ENCODE peak calls at places on chromosome X, in nine cellular contexts. N is esophagus squamous epithelium, Q is lower leg skin, R is H1, O is Peyer's patch, Y is breast epithelium, L is suprapubic skin, B is esophagus muscularis mucosa, A is sigmoid colon. H is an unnamed sample.

GRCh38 chrX:64642482-64642881 is 247.2 kb upstream of the MTMR8 start:
- DNase-seq in O (no peak), Q (no peak), R (no peak), A (no peak), B (no peak), L (no peak), N (no peak), Y (no peak), H (no peak)

GRCh38 chrX:45379186-45379585 is 178.5 kb upstream of the DIPK2B start:
- DNase-seq in R (no peak), B (no peak), Y (no peak), N (no peak), Q (no peak), A (no peak), L (no peak), O (no peak), H (no peak)

GRCh38 chrX:112147206-112147605 is 64.6 kb upstream of the TRPC5 start:
- DNase-seq in R (no peak), A (no peak), L (no peak), N (no peak), Q (no peak), Y (no peak), B (no peak), O (no peak), H (no peak)

GRCh38 chrX:88735835-88736234 is 11.2 kb upstream of the CPXCR1 start:
- DNase-seq in Q (no peak), A (no peak), Y (no peak), O (no peak), N (no peak), L (no peak), B (no peak), R (no peak), H (no peak)

GRCh38 chrX:109600114-109600710 is 24.8 kb downstream of the KCNE5 start:
- DNase-seq in Q (no peak), N (no peak), L (no peak), A (no peak), B (no peak), O (no peak), Y (no peak), R (no peak), H (no peak)

GRCh38 chrX:108139303-108139702 is 47.7 kb downstream of the ATG4A start:
- DNase-seq in L (no peak), Q (no peak), B (no peak), A (no peak), Y (no peak), N (no peak), R (no peak), O (no peak), H (peak; percentile 19)

GRCh38 chrX:20315140-20315539 is 48.4 kb upstream of the RPS6KA3 start:
- DNase-seq in A (no peak), L (no peak), R (no peak), O (no peak), Q (no peak), Y (no peak), B (no peak), N (no peak), H (no peak)

GRCh38 chrX:155148724-155149537 is 67.3 kb upstream of the VBP1 start:
- DNase-seq in L (no peak), N (no peak), Q (no peak), O (no peak), B (no peak), R (no peak), Y (no peak), A (no peak), H (peak; percentile 49)

GRCh38 chrX:150184487-150184886 is 178.6 kb upstream of the MAMLD1 start:
- DNase-seq in N (no peak), O (no peak), Y (no peak), A (no peak), Q (no peak), R (no peak), B (peak; percentile 34), L (no peak), H (no peak)

GRCh38 chrX:1262369-1262768 is 6.2 kb upstream of the CSF2RA start:
- DNase-seq in L (no peak), N (no peak), R (no peak), A (no peak), Q (no peak), Y (no peak), B (no peak), O (no peak), H (no peak)

GRCh38 chrX:9785944-9786741 is at the start of gene SHROOM2:
- DNase-seq in Q (no peak), O (no peak), A (no peak), N (no peak), B (no peak), L (no peak), R (no peak), Y (no peak), H (no peak)

GRCh38 chrX:1576201-1577101 is 15.0 kb upstream of the AKAP17A start:
- DNase-seq in R (no peak), A (no peak), Q (no peak), O (no peak), L (no peak), Y (no peak), B (peak; percentile 81), N (no peak), H (no peak)

DNA sequence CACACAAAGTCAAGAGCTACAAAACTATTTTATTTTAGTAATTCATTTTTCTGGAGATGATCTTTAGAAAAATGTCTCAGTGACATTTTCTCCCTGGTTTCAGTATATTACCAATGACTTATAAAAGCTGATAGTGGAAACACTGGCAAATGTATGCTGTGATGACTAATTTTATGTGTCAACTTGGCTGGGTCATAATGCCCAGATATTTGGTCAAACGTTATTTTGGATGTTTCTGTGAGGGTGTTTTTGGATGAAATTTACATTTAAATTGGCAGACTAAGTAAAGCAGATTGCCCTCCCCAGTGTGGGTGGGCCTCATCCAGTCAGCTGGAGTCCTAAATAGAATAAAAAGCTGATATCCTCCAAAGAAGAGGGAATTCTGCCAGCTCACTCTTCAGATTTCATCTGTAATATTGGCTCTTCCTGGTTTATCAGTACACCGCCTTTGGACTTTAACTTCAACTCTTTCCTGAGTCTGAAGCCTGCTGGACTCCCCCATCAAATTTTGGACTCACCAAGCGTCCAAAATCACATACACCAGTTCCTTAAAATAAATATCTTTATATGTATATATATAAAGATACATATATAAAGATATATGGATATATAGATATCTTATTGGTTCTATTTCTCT is 31.2 kb upstream of the RAB40A start:
- DNase-seq in R (no peak), A (no peak), N (no peak), O (no peak), L (no peak), B (no peak), Q (no peak), Y (no peak), H (no peak)
- TF ChIP-seq POLR2A in R (no peak), A (no peak), N (no peak), O (no peak), L (no peak), B (no peak), Q (no peak), Y (no peak), H (no peak)

GRCh38 chrX:91434351-91435168 is at the start of gene PABPC5:
- DNase-seq in L (peak; percentile 80), N (no peak), B (no peak), R (peak; percentile 38), Q (peak; percentile 57), A (peak; percentile 93), O (peak; percentile 23), Y (peak; percentile 61), H (no peak)
- TF ChIP-seq POLR2A in L (no peak), N (no peak), B (peak; percentile 40), R (peak; percentile 34), Q (no peak), A (peak; percentile 64), O (no peak), Y (no peak), H (no peak)

GRCh38 chrX:47199286-47199685 is 5.7 kb downstream of the UBA1 start:
- DNase-seq in L (no peak), Q (no peak), B (no peak), A (no peak), Y (no peak), R (no peak), O (no peak), N (no peak), H (no peak)
- TF ChIP-seq POLR2A in L (no peak), Q (no peak), B (no peak), A (no peak), Y (no peak), R (no peak), O (no peak), N (no peak), H (no peak)

DNA sequence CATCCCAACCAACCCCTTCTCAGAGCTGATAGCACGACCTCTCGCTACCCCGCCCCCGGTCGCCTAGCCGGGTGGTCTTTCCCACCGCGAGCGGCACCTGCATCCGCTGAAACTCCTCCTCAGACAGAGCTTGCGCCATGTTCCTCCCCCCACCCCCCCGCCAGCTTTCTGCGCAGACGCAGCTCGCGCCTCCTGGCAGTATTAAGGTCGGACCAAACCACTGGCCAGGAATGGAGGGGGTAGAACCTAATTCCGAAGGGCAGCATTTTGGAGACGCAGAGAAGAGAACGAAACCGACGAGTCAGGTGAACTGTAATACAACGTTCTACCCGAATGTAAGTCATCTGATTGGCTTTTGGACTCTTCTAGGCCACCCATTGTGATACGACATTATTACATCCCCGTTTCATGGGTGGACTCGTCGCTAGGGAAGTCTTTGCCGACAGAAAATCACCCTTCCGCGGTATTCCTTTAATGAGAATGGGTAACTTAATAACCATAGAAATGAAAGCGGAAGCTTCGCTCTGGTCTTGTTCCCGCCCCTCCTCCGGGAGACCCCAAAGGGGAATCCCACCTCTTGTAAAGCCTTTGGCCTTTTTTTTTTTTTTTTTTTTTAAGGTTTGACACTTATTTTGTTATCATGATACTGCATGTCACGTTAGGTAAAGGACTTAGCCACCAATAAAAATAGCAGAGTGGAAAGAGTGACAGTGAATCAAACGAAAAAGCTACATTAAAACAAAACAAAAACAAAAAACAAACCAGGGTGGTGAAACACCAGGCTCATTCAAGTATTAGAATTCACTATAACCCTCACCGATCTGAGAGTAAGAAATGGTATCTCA is at the start of gene GRIPAP1:
- DNase-seq in O (peak; percentile 55), L (peak; percentile 77), N (peak; percentile 7), B (peak; percentile 92), A (peak; percentile 77), Q (peak; percentile 56), R (peak; percentile 77), Y (peak; percentile 55), H (peak; percentile 97)
- TF ChIP-seq POLR2A in O (peak; percentile 53), L (no peak), N (peak; percentile 31), B (no peak), A (peak; percentile 65), Q (no peak), R (peak; percentile 49), Y (no peak), H (peak; percentile 83)

H was measured in erythroblast.